ENCODE peak calls at places on chromosomes 3 and 15, in six cellular contexts. H, F, Y, W, B and C are unnamed samples.

GRCh38 chr3:174540536-174540935 is 318.6 kb upstream of the NAALADL2 start:
- DNase-seq in H (no peak), F (no peak), Y (no peak), W (no peak), B (no peak), C (no peak)

GRCh38 chr15:90040618-90041017 is 39.5 kb downstream of the ZNF710 start:
- DNase-seq in H (no peak), F (no peak), Y (no peak), W (no peak), B (no peak), C (no peak)

GRCh38 chr3:112519424-112520001 is 20.2 kb upstream of the BTLA start:
- DNase-seq in H (peak; percentile 89), F (peak; percentile 66), Y (no peak), W (peak; percentile 56), B (no peak), C (peak; percentile 35)

GRCh38 chr3:65671004-65671403 is 367.7 kb downstream of the MAGI1 start:
- DNase-seq in H (no peak), F (no peak), Y (no peak), W (no peak), B (no peak), C (no peak)

GRCh38 chr3:46085421-46086082 is 58.3 kb upstream of the XCR1 start:
- DNase-seq in H (no peak), F (no peak), Y (no peak), W (no peak), B (no peak), C (no peak)

GRCh38 chr15:58438111-58438510 is 6.3 kb downstream of the LIPC start:
- DNase-seq in H (no peak), F (no peak), Y (no peak), W (no peak), B (no peak), C (no peak)

GRCh38 chr3:13120928-13121552 is 47.8 kb upstream of the IQSEC1 start:
- DNase-seq in H (no peak), F (no peak), Y (no peak), W (no peak), B (no peak), C (no peak)

GRCh38 chr3:176757440-176757839 is 439.8 kb downstream of the TBL1XR1 start:
- DNase-seq in H (no peak), F (no peak), Y (no peak), W (no peak), B (no peak), C (no peak)

GRCh38 chr3:153165211-153165815 is 3.3 kb downstream of the RAP2B start:
- DNase-seq in H (peak; percentile 42), F (peak; percentile 63), Y (no peak), W (no peak), B (no peak), C (no peak)

GRCh38 chr15:53384417-53384816 is 375.0 kb downstream of the WDR72 start:
- DNase-seq in H (no peak), F (no peak), Y (no peak), W (no peak), B (no peak), C (no peak)

GRCh38 chr3:17894434-17895060 is 152.1 kb upstream of the TBC1D5 start:
- DNase-seq in H (peak; percentile 4), F (peak; percentile 31), Y (peak; percentile 47), W (peak; percentile 47), B (peak; percentile 23), C (peak; percentile 48)

GRCh38 chr15:69500339-69500738 is 47.7 kb downstream of the RPLP1 start:
- DNase-seq in H (no peak), F (no peak), Y (no peak), W (no peak), B (no peak), C (no peak)

GRCh38 chr3:182722938-182723337 is 70.4 kb upstream of the ATP11B start:
- DNase-seq in H (no peak), F (no peak), Y (no peak), W (no peak), B (no peak), C (no peak)

GRCh38 chr15:26661107-26661506 is 111.8 kb downstream of the GABRB3 start:
- DNase-seq in H (no peak), F (no peak), Y (no peak), W (no peak), B (no peak), C (no peak)

GRCh38 chr3:180926526-180926925 is 14.1 kb downstream of the FXR1 start:
- DNase-seq in H (no peak), F (no peak), Y (no peak), W (no peak), B (no peak), C (no peak)

GRCh38 chr15:51580982-51581381 is 41.6 kb downstream of the DMXL2 start:
- DNase-seq in H (no peak), F (no peak), Y (no peak), W (peak; percentile 41), B (no peak), C (no peak)

GRCh38 chr15:78259232-78259631 is 5.1 kb upstream of the DNAJA4 start:
- DNase-seq in H (no peak), F (no peak), Y (no peak), W (no peak), B (no peak), C (no peak)

GRCh38 chr3:37741644-37742043 is 120.0 kb upstream of the CTDSPL start:
- DNase-seq in H (peak; percentile 55), F (no peak), Y (no peak), W (peak; percentile 34), B (no peak), C (no peak)

GRCh38 chr3:17135696-17136095 is 250.9 kb downstream of the PLCL2 start:
- DNase-seq in H (no peak), F (no peak), Y (no peak), W (no peak), B (no peak), C (no peak)

GRCh38 chr3:169232863-169233262 is 430.6 kb downstream of the MECOM start:
- DNase-seq in H (no peak), F (no peak), Y (no peak), W (peak; percentile 53), B (no peak), C (no peak)

GRCh38 chr15:68479870-68480269 is 47.9 kb upstream of the ITGA11 start:
- DNase-seq in H (no peak), F (no peak), Y (no peak), W (no peak), B (no peak), C (no peak)

GRCh38 chr3:174821477-174821876 is 37.7 kb upstream of the NAALADL2 start:
- DNase-seq in H (peak; percentile 55), F (no peak), Y (no peak), W (no peak), B (no peak), C (no peak)

GRCh38 chr3:43317461-43318316 is 31.3 kb downstream of the SNRK start:
- DNase-seq in H (no peak), F (no peak), Y (no peak), W (no peak), B (no peak), C (no peak)

GRCh38 chr3:185659942-185660921 is 74.1 kb downstream of the SENP2 start:
- DNase-seq in H (peak; percentile 81), F (peak; percentile 46), Y (peak; percentile 73), W (peak; percentile 74), B (peak; percentile 68), C (peak; percentile 60)

GRCh38 chr3:11165457-11165856 is 11.2 kb downstream of the HRH1 start:
- DNase-seq in H (peak; percentile 32), F (no peak), Y (no peak), W (no peak), B (no peak), C (no peak)

GRCh38 chr3:83873550-83873949 is 1085.2 kb upstream of the CADM2 start:
- DNase-seq in H (no peak), F (no peak), Y (no peak), W (no peak), B (no peak), C (no peak)

GRCh38 chr15:53520867-53521525 is 238.5 kb downstream of the WDR72 start:
- DNase-seq in H (peak; percentile 80), F (no peak), Y (no peak), W (no peak), B (no peak), C (no peak)

GRCh38 chr15:92817339-92817886 is 82.7 kb upstream of the CHD2 start:
- DNase-seq in H (peak; percentile 65), F (no peak), Y (no peak), W (no peak), B (no peak), C (no peak)

GRCh38 chr3:46460051-46460450 is 4.7 kb downstream of the LTF start:
- DNase-seq in H (no peak), F (no peak), Y (no peak), W (no peak), B (no peak), C (no peak)

GRCh38 chr15:47517737-47518136 is 199.6 kb upstream of the SEMA6D start:
- DNase-seq in H (no peak), F (no peak), Y (no peak), W (no peak), B (no peak), C (no peak)

GRCh38 chr3:173748140-173748539 is 350.6 kb downstream of the NLGN1 start:
- DNase-seq in H (no peak), F (no peak), Y (no peak), W (no peak), B (no peak), C (no peak)

GRCh38 chr3:162978136-162978535 is 1481.5 kb downstream of the OTOL1 start:
- DNase-seq in H (no peak), F (no peak), Y (no peak), W (no peak), B (no peak), C (no peak)

GRCh38 chr3:141796436-141797166 is 33.4 kb downstream of the GRK7 start:
- DNase-seq in H (peak; percentile 51), F (peak; percentile 54), Y (peak; percentile 75), W (no peak), B (no peak), C (peak; percentile 37)